ENCODE peak calls at places on chromosomes 5 and 9, in four cellular contexts. Z is nephron progenitor cell, U is left ventricle myocardium superior, Y is NCI-H82. O is an unnamed sample.

GRCh38 chr5:5339257-5339656 is 83.2 kb upstream of the ICE1 start:
- DNase-seq in Z (no peak), U (no peak), Y (no peak), O (no peak)

GRCh38 chr5:75363726-75364495 is 26.9 kb downstream of the HMGCR start:
- DNase-seq in Z (no peak), U (peak), Y (peak), O (no peak)

GRCh38 chr5:116320486-116320885 is 235.7 kb downstream of the COMMD10 start:
- DNase-seq in Z (no peak), U (no peak), Y (no peak), O (no peak)

GRCh38 chr5:6773342-6774035 is 60.3 kb downstream of the TENT4A start:
- DNase-seq in Z (no peak), U (no peak), Y (peak), O (no peak)

GRCh38 chr5:30607301-30607700 is 586.2 kb upstream of the CDH6 start:
- DNase-seq in Z (no peak), U (no peak), Y (no peak), O (no peak)

GRCh38 chr9:93258818-93259489 is 75.0 kb downstream of the WNK2 start:
- DNase-seq in Z (no peak), U (no peak), Y (no peak), O (no peak)

GRCh38 chr9:29945012-29945411 is 2371.7 kb upstream of the C9orf72 start:
- DNase-seq in Z (no peak), U (no peak), Y (no peak), O (no peak)

GRCh38 chr9:15492485-15493150 is 18.2 kb downstream of the PSIP1 start:
- DNase-seq in Z (no peak), U (no peak), Y (no peak), O (no peak)

GRCh38 chr9:89793551-89793950 is 188.7 kb downstream of the GADD45G start:
- DNase-seq in Z (no peak), U (no peak), Y (no peak), O (no peak)

GRCh38 chr9:109159583-109159982 is 7.5 kb downstream of the FRRS1L start:
- DNase-seq in Z (no peak), U (no peak), Y (no peak), O (no peak)

GRCh38 chr9:92609142-92609500 is 60.8 kb downstream of the IPPK start:
- DNase-seq in Z (no peak), U (no peak), Y (peak), O (no peak)

GRCh38 chr9:114051706-114052105 is 26.4 kb downstream of the AMBP start:
- DNase-seq in Z (no peak), U (no peak), Y (no peak), O (no peak)

GRCh38 chr5:52457808-52458207 is 329.9 kb upstream of the ITGA1 start:
- DNase-seq in Z (no peak), U (no peak), Y (peak), O (no peak)

GRCh38 chr5:169567079-169567478 is 16.5 kb upstream of the SPDL1 start:
- DNase-seq in Z (peak), U (no peak), Y (no peak), O (no peak)

GRCh38 chr5:159638954-159639559 is 277.2 kb upstream of the ADRA1B start:
- DNase-seq in Z (no peak), U (no peak), Y (no peak), O (no peak)

GRCh38 chr5:155147222-155147621 is 133.7 kb downstream of the KIF4B start:
- DNase-seq in Z (no peak), U (no peak), Y (no peak), O (no peak)

GRCh38 chr5:115160975-115161475 is 8.7 kb downstream of the TRIM36 start:
- DNase-seq in Z (no peak), U (no peak), Y (no peak), O (no peak)

GRCh38 chr9:129223551-129224208 is 45.6 kb upstream of the IER5L start:
- DNase-seq in Z (no peak), U (no peak), Y (peak), O (peak)

GRCh38 chr9:12923472-12924009 is 148.7 kb downstream of the LURAP1L start:
- DNase-seq in Z (no peak), U (no peak), Y (no peak), O (no peak)

GRCh38 chr9:133897675-133898074 is 94.4 kb downstream of the VAV2 start:
- DNase-seq in Z (no peak), U (no peak), Y (no peak), O (no peak)

GRCh38 chr9:68530618-68531017 is 10.1 kb downstream of the TMEM252 start:
- DNase-seq in Z (peak), U (peak), Y (peak), O (peak)

GRCh38 chr5:138662599-138662998 is 87.4 kb upstream of the HSPA9 start:
- DNase-seq in Z (no peak), U (no peak), Y (no peak), O (no peak)

GRCh38 chr5:140073296-140073695 is 30.2 kb upstream of the NRG2 start:
- DNase-seq in Z (no peak), U (no peak), Y (no peak), O (no peak)

GRCh38 chr5:83313431-83313830 is 158.1 kb upstream of the VCAN start:
- DNase-seq in Z (no peak), U (no peak), Y (no peak), O (no peak)

GRCh38 chr5:78287833-78288232 is 6.7 kb downstream of the AP3B1 start:
- DNase-seq in Z (no peak), U (no peak), Y (no peak), O (no peak)

GRCh38 chr9:133991964-133992779 is at the start of gene VAV2:
- DNase-seq in Z (peak), U (peak), Y (peak), O (peak)

GRCh38 chr5:11293523-11293922 is 532.5 kb upstream of the DAP start:
- DNase-seq in Z (no peak), U (no peak), Y (no peak), O (no peak)

GRCh38 chr5:59682542-59682941 is 211.0 kb downstream of the PDE4D start:
- DNase-seq in Z (no peak), U (no peak), Y (peak), O (no peak)

GRCh38 chr5:180467576-180467975 is 26.6 kb upstream of the CNOT6 start:
- DNase-seq in Z (no peak), U (no peak), Y (no peak), O (no peak)

GRCh38 chr9:105132576-105132975 is 111.9 kb upstream of the SLC44A1 start:
- DNase-seq in Z (no peak), U (no peak), Y (no peak), O (no peak)

GRCh38 chr5:107502711-107503110 is 168.0 kb downstream of the EFNA5 start:
- DNase-seq in Z (no peak), U (no peak), Y (peak), O (no peak)

GRCh38 chr5:84383816-84384603 is 670 bp downstream of the EDIL3 start:
- DNase-seq in Z (peak), U (peak), Y (peak), O (peak)

O was measured in Right ventricle myocardium superior.